ENCODE peak calls at places on chromosomes 16 and 17, in eight cellular contexts. M, J, B, F, Z, H, C and N are unnamed samples.

GRCh38 chr17:17874478-17874877 is 37.7 kb upstream of the SREBF1 start:
- DNase-seq in H (no peak), Z (no peak), F (no peak), B (no peak), C (peak; percentile 51), J (peak; percentile 86), M (peak; percentile 96), N (no peak)

GRCh38 chr17:80843741-80844156 is 147.9 kb upstream of the CHMP6 start:
- DNase-seq in J (no peak), C (no peak), M (no peak), H (no peak), F (no peak), B (no peak), Z (no peak), N (no peak)

GRCh38 chr16:56903866-56904265 is 28.1 kb upstream of the HERPUD1 start:
- DNase-seq in C (no peak), H (no peak), M (no peak), F (no peak), B (no peak), Z (no peak), J (no peak), N (no peak)

GRCh38 chr16:24950275-24950674 is 64.9 kb downstream of the ARHGAP17 start:
- DNase-seq in B (peak; percentile 29), Z (no peak), H (no peak), J (peak; percentile 23), C (peak; percentile 54), F (no peak), M (peak; percentile 63), N (no peak)

GRCh38 chr16:19014456-19014855 is 30.7 kb downstream of the TMC7 start:
- DNase-seq in J (no peak), F (no peak), Z (no peak), H (no peak), B (no peak), M (peak; percentile 23), C (peak; percentile 14), N (no peak)

GRCh38 chr17:8421571-8421970 is 14.1 kb upstream of the NDEL1 start:
- DNase-seq in Z (no peak), F (no peak), M (peak; percentile 62), C (no peak), J (no peak), H (no peak), B (no peak), N (no peak)

GRCh38 chr17:60695960-60696359 is 18.3 kb downstream of the BCAS3 start:
- DNase-seq in H (no peak), M (peak; percentile 52), Z (no peak), J (no peak), B (no peak), F (no peak), C (peak; percentile 17), N (no peak)

GRCh38 chr16:75317101-75317522 is 65.7 kb upstream of the BCAR1 start:
- DNase-seq in Z (no peak), J (peak; percentile 42), H (peak; percentile 31), F (no peak), B (no peak), C (peak; percentile 35), M (peak; percentile 35), N (no peak)

GRCh38 chr17:4986951-4987766 is at the start of gene CAMTA2:
- DNase-seq in C (peak; percentile 55), M (peak; percentile 59), J (peak; percentile 72), F (peak; percentile 79), Z (peak; percentile 52), H (peak; percentile 87), B (peak; percentile 90), N (peak; percentile 89)

GRCh38 chr17:43034623-43035293 is 9.7 kb downstream of the RND2 start:
- DNase-seq in H (no peak), M (no peak), J (no peak), C (no peak), Z (no peak), B (no peak), F (no peak), N (no peak)

GRCh38 chr16:78930561-78930960 is 670.0 kb downstream of the MAF start:
- DNase-seq in Z (no peak), J (no peak), H (no peak), F (no peak), B (peak; percentile 27), M (no peak), C (no peak), N (no peak)

GRCh38 chr17:74152591-74153455 is 50.7 kb upstream of the RPL38 start:
- DNase-seq in C (peak; percentile 14), M (no peak), F (no peak), Z (no peak), B (peak; percentile 50), J (no peak), H (no peak), N (no peak)

GRCh38 chr17:42414782-42415409 is 8.2 kb downstream of the CAVIN1 start:
- DNase-seq in F (peak; percentile 29), B (no peak), C (no peak), J (no peak), Z (no peak), H (peak; percentile 57), M (no peak), N (no peak)

GRCh38 chr16:28063611-28064061 is at the start of gene GSG1L:
- DNase-seq in F (no peak), H (no peak), M (no peak), B (peak; percentile 32), Z (no peak), C (no peak), J (no peak), N (no peak)

GRCh38 chr17:58228679-58229078 is 9.6 kb upstream of the MKS1 start:
- DNase-seq in J (no peak), M (no peak), B (no peak), Z (no peak), C (no peak), F (no peak), H (no peak), N (no peak)

DNA sequence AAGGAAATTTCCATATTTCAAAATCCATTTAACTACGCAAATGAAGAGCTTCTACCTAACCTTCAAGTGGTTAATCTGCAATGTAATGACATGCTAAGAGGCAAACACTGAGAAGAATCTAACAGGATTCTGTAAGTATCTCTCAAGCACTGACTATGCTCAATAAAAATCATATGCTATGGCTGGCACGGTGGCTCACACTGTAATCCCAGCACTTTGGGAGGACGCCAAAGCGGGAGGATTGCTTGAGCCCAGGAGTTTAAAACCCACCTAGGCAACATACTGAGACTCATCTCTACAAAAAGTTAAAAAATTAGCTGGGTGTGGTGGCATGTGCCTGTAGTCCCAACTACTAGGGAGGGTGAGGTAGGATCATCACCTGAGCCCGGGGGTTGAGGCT is 32.7 kb downstream of the GNA13 start:
- DNase-seq in F (no peak), M (no peak), Z (no peak), B (no peak), C (no peak), H (no peak), J (no peak), N (no peak)
- H3K4me3 ChIP-seq in F (no peak overlapping the region), M (no peak overlapping the region), Z (no peak overlapping the region), B (no peak overlapping the region), C (no peak overlapping the region), H (peak overlapping the region; percentile 53), J (no peak overlapping the region), N (no peak overlapping the region)

DNA sequence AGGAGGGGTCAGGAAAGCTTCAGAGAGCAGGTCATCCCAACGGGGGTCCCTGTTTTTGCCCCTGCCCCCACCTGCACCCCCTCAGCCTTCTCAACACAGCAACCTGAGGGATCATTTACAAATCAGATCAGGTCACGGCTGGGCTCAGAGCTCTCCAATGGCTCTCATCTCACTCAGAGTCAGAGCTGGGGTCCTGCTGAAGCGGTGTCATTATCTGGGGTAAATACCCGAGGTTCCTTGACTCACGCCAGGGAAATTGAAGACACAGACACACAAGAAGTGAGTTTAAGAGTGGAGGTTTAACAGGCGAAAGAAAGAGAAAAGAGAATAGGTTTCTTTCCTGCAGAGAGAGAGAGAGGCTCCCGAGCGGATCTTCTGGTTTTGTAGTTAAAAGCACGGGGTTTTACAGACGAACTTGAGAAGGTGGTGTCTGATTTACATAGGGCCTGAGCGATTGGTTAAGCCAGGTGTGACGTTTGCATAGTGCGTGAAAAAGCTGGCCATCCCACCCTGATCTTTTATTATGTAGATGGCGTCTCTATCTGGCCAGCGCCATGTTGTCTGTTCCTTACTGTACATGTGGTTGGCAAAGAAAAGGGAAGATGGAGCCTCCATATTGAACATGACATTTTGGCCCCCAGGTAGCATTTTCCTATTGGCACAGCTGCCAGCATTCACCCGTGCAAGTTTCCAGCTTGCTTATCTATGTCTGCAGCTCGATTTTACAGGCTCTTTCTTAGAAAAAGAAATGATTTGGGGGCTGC is 51.4 kb downstream of the WSB1 start:
- DNase-seq in C (no peak), M (no peak), H (no peak), F (no peak), Z (no peak), B (peak; percentile 89), J (peak; percentile 29), N (peak; percentile 48)
- H3K4me3 ChIP-seq in C (no peak overlapping the region), M (no peak overlapping the region), H (no peak overlapping the region), F (no peak overlapping the region), Z (no peak overlapping the region), B (peak overlapping the region; percentile 14), J (no peak overlapping the region), N (no peak overlapping the region)

DNA sequence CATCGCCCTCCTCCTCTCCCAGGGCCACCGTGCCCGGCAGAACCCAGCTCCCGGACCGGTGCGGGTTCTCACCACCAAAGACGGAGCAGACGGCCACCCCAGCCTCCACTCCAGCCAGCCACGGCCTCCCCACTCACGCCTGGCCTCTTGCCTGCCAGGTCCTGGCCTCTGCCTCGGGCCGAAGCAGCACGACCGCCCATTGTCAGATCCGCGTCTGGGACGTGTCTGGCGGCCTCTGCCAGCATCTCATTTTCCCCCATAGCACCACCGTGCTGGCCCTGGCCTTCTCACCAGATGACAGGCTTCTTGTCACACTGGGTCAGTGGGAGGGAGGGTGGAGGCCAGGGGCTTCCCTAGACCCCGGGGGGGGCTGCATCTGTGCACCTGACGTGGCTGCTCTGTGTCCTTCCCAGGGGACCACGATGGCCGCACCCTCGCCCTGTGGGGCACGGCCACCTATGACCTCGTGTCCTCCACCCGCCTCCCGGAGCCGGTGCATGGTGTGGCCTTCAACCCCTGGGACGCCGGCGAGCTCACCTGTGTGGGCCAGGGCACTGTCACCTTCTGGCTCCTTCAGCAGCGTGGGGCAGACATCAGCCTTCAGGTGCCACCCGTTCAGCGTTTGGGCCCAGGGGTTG is 6.6 kb upstream of the RHOT2 start:
- DNase-seq in J (no peak), Z (no peak), F (no peak), C (no peak), M (no peak), H (no peak), B (no peak), N (no peak)
- H3K4me3 ChIP-seq in J (no peak overlapping the region), Z (no peak overlapping the region), F (no peak overlapping the region), C (no peak overlapping the region), M (no peak overlapping the region), H (no peak overlapping the region), B (no peak overlapping the region), N (no peak overlapping the region)

DNA sequence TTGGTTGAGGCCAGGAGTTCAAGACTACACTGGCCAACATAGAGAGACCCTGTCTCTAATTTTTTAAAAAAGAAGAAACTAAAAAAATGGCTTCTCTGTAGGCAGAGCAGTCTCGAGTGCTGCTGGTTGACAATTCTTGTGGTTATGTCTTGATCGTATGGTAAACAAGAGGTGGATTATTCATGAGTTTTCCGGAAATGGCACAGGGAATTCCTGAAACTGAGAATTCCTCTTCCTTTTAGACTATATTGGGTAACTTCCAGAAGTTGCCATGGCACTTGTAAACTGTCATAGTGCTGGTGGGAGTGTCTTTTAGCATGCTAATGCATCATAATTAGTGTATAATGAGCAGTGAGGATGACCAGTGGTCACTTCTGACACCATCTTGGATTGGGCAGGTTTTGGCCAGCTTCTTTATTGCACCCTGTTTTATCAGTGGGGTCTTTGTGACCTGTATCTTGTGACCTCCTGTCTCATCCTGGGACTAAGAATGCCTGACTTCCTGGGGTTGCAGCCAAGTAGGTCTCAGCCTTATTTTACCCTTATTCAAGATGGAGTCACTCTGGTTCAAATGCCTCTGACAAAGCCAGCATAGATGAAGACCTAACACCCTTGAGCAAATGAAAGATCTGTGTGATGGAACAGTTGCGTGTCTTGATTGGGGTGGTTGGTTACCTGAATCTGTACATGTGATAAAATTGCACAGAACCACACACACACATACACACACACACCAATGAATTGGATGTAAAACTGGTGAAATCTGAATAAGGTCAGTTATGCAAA is 30.2 kb downstream of the BMERB1 start:
- DNase-seq in M (no peak), C (no peak), B (no peak), Z (no peak), H (no peak), F (no peak), J (peak; percentile 83), N (no peak)
- H3K4me3 ChIP-seq in M (no peak overlapping the region), C (no peak overlapping the region), B (no peak overlapping the region), Z (no peak overlapping the region), H (no peak overlapping the region), F (no peak overlapping the region), J (no peak overlapping the region), N (no peak overlapping the region)